ENCODE peak calls at places on chromosomes 16 and 17, in five cellular contexts. F is A549, K is OCI-LY7, Q is colonic mucosa, O is mammary epithelial cell. Y is an unnamed sample.
A peak's percentile ranks its signal among the peaks of the same experiment; 100 is the strongest.

GRCh38 chr17:58215685-58216084 is 3.4 kb downstream of the MKS1 start:
- DNase-seq in F (no peak), K (peak; percentile 20), Q (no peak), O (no peak), Y (no peak)

GRCh38 chr16:85659805-85660511 is 28.8 kb downstream of the GINS2 start:
- DNase-seq in F (peak; percentile 88), K (peak; percentile 69), Q (peak; percentile 67), O (peak; percentile 36), Y (peak; percentile 71)

GRCh38 chr17:7133424-7133823 is 18.8 kb upstream of the ASGR2 start:
- DNase-seq in F (no peak), K (peak; percentile 46), Q (no peak), O (no peak), Y (peak; percentile 72)

GRCh38 chr16:88737298-88738166 is 31.2 kb downstream of the CTU2 start:
- DNase-seq in F (peak; percentile 65), K (peak; percentile 82), Q (peak; percentile 68), O (peak; percentile 29), Y (peak; percentile 77)

GRCh38 chr17:73291260-73291801 is 20.5 kb downstream of the CDC42EP4 start:
- DNase-seq in F (peak; percentile 59), K (no peak), Q (peak; percentile 73), O (peak; percentile 89), Y (peak; percentile 69)

GRCh38 chr16:67800252-67801046 is 5.9 kb downstream of the RANBP10 start:
- DNase-seq in F (no peak), K (no peak), Q (no peak), O (no peak), Y (no peak)

GRCh38 chr17:32483451-32484019 is 3.3 kb upstream of the CDK5R1 start:
- DNase-seq in F (peak; percentile 69), K (peak; percentile 75), Q (peak; percentile 37), O (no peak), Y (peak; percentile 58)

GRCh38 chr17:45756266-45756989 is 27.7 kb upstream of the CRHR1 start:
- DNase-seq in F (no peak), K (no peak), Q (no peak), O (no peak), Y (no peak)

GRCh38 chr17:40551874-40552768 is 13.2 kb downstream of the CCR7 start:
- DNase-seq in F (peak; percentile 95), K (no peak), Q (peak; percentile 27), O (no peak), Y (no peak)

GRCh38 chr17:20896153-20896649 is 146.6 kb downstream of the USP22 start:
- DNase-seq in F (no peak), K (no peak), Q (peak; percentile 19), O (peak; percentile 66), Y (no peak)

GRCh38 chr17:55674107-55674506 is 48.6 kb downstream of the TMEM100 start:
- DNase-seq in F (no peak), K (no peak), Q (no peak), O (peak; percentile 4), Y (no peak)

GRCh38 chr17:48842746-48843145 is 11.9 kb downstream of the CALCOCO2 start:
- DNase-seq in F (no peak), K (no peak), Q (no peak), O (no peak), Y (no peak)
- H3K4me3 ChIP-seq in F (no peak overlapping the region), K (no peak overlapping the region), Q (no peak overlapping the region), O (no peak overlapping the region), Y (no peak overlapping the region)

GRCh38 chr16:16141141-16141540 is 82.2 kb downstream of the ABCC6 start:
- DNase-seq in F (no peak), K (no peak), Q (no peak), O (no peak), Y (no peak)

GRCh38 chr16:16143941-16144340 is 79.4 kb downstream of the ABCC6 start:
- DNase-seq in F (no peak), K (no peak), Q (no peak), O (no peak), Y (no peak)

GRCh38 chr16:16141784-16142396 is 81.4 kb downstream of the ABCC6 start:
- DNase-seq in F (no peak), K (no peak), Q (no peak), O (no peak), Y (no peak)

GRCh38 chr16:16144416-16144815 is 78.9 kb downstream of the ABCC6 start:
- DNase-seq in F (no peak), K (no peak), Q (no peak), O (peak; percentile 98), Y (no peak)

DNA sequence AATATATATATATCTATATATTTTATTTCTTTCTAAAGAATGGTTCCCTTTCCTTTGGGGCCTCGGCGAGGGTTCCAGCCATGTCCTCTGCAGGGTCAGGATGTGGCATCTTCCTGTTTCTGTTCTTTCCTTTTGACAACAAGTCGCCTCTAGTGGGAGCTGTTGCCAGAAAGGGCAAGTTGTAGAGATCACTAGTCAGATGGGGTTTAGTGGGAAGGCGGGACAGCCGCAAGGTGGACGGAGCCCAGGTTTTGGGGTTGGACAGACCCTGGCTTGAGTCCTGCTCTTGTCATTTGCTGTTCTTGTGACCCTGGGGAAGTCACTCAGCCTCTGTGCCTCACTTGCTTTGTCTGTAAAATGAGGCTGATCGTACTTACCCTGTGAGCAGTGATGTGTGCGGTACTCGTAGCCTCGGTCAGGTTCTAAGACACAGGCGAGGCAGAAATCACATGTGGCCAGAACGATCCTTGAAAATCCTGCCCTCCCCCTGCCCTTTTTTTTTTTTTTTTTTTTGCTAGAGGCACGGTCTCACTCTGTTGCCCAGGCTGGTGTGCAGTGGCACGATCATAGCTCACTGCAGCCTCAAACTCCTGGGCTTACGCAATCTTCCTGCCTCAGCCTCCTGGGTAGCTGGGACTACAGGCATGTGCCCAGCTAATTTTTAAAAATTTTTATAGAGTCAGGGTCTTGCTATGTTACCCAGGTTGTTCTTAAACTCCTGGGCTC is 80.1 kb downstream of the ABCC6 start:
- DNase-seq in F (peak; percentile 69), K (peak; percentile 58), Q (no peak), O (no peak), Y (no peak)
- TF ChIP-seq CTCF in F (peak; percentile 41), K (peak; percentile 76), Q (no peak), O (peak; percentile 52), Y (peak; percentile 52)

GRCh38 chr16:53509906-53510703 is 7.1 kb upstream of the AKTIP start:
- DNase-seq in F (peak; percentile 58), K (peak; percentile 60), Q (peak; percentile 58), O (peak; percentile 39), Y (no peak)
- H3K4me3 ChIP-seq in F (no peak overlapping the region), K (no peak overlapping the region), Q (no peak overlapping the region), O (no peak overlapping the region), Y (no peak overlapping the region)

DNA sequence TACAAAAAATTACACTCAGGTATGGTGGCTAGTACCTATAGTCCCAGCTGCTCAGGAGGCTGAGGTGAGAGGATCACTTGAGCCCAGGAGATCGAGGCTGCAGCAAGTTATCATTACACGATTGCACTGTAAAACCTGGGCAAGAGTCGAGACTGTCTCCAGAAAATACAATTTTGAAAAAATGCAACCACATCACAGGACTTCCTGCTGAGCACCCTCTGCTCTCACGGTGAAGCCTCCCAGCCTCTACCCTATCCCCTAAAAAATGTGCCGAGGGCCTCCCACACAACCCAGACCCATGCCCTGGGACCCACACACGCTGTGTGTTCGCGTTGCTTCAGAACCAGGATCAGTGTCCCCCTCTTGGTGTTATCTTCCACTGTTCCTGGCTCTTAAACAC is 236.1 kb downstream of the CPPED1 start:
- DNase-seq in F (no peak), K (no peak), Q (no peak), O (no peak), Y (no peak)
- TF ChIP-seq CTCF in F (no peak), K (no peak), Q (no peak), O (no peak), Y (no peak)